ENCODE peak calls at places on chromosomes 13 and 19, in eight cellular contexts. O, F, N, S, I, D, U and J are unnamed samples.

GRCh38 chr19:55563261-55563690 is 17.4 kb downstream of the ZNF579 start:
- DNase-seq in O (no peak), F (peak), N (peak), S (no peak), I (no peak), D (no peak), U (peak), J (peak)

GRCh38 chr13:80591978-80592377 is 251.1 kb upstream of the SPRY2 start:
- DNase-seq in O (no peak), F (no peak), N (no peak), S (no peak), I (no peak), D (no peak), U (no peak), J (no peak)

GRCh38 chr19:5491565-5491964 is 36.3 kb downstream of the ZNRF4 start:
- DNase-seq in O (no peak), F (no peak), N (no peak), S (no peak), I (no peak), D (no peak), U (no peak), J (no peak)

GRCh38 chr13:106633321-106633720 is 65.4 kb upstream of the ARGLU1 start:
- DNase-seq in O (no peak), F (no peak), N (no peak), S (no peak), I (no peak), D (no peak), U (no peak), J (no peak)

GRCh38 chr13:46184277-46184699 is 2.3 kb upstream of the LCP1 start:
- DNase-seq in O (no peak), F (peak), N (no peak), S (no peak), I (peak), D (no peak), U (no peak), J (no peak)

GRCh38 chr13:51584731-51585191 is 499 bp downstream of the WDFY2 start:
- DNase-seq in O (peak), F (peak), N (no peak), S (peak), I (peak), D (peak), U (peak), J (peak)

GRCh38 chr13:52804202-52804641 is 44.2 kb downstream of the PCDH8 start:
- DNase-seq in O (no peak), F (no peak), N (no peak), S (no peak), I (no peak), D (no peak), U (no peak), J (no peak)

GRCh38 chr13:110341445-110342247 is 34.6 kb downstream of the COL4A2 start:
- DNase-seq in O (no peak), F (no peak), N (no peak), S (no peak), I (no peak), D (no peak), U (no peak), J (no peak)

GRCh38 chr13:73676550-73677040 is 457.6 kb downstream of the KLF12 start:
- DNase-seq in O (no peak), F (no peak), N (no peak), S (no peak), I (no peak), D (no peak), U (no peak), J (no peak)

GRCh38 chr13:103799028-103799427 is 732.8 kb upstream of the SLC10A2 start:
- DNase-seq in O (no peak), F (no peak), N (no peak), S (no peak), I (no peak), D (no peak), U (no peak), J (peak)

GRCh38 chr19:18932216-18932841 is 8.7 kb downstream of the HOMER3 start:
- DNase-seq in O (peak), F (peak), N (peak), S (peak), I (peak), D (no peak), U (peak), J (no peak)

GRCh38 chr19:2089727-2090053 is 6.4 kb downstream of the MOB3A start:
- DNase-seq in O (no peak), F (no peak), N (no peak), S (no peak), I (no peak), D (no peak), U (no peak), J (no peak)

GRCh38 chr13:99211421-99212035 is 10.9 kb downstream of the UBAC2 start:
- DNase-seq in O (no peak), F (peak), N (no peak), S (no peak), I (no peak), D (no peak), U (no peak), J (no peak)

GRCh38 chr13:101065314-101065713 is 351.0 kb downstream of the NALCN start:
- DNase-seq in O (no peak), F (no peak), N (peak), S (no peak), I (no peak), D (no peak), U (peak), J (no peak)

GRCh38 chr13:45040626-45041025 is 51.3 kb downstream of the GPALPP1 start:
- DNase-seq in O (no peak), F (no peak), N (peak), S (no peak), I (no peak), D (no peak), U (peak), J (no peak)

GRCh38 chr19:51784922-51785690 is 9.9 kb upstream of the FPR3 start:
- DNase-seq in O (no peak), F (peak), N (peak), S (peak), I (peak), D (peak), U (peak), J (no peak)

GRCh38 chr19:8446055-8446709 is 1.4 kb downstream of the HNRNPM start:
- DNase-seq in O (no peak), F (no peak), N (no peak), S (no peak), I (no peak), D (no peak), U (no peak), J (no peak)

GRCh38 chr13:92573467-92574057 is 653.0 kb upstream of the GPC6 start:
- DNase-seq in O (no peak), F (no peak), N (no peak), S (no peak), I (no peak), D (peak), U (peak), J (no peak)

GRCh38 chr19:48970923-48971395 is 5.8 kb downstream of the FTL start:
- DNase-seq in O (peak), F (peak), N (peak), S (peak), I (peak), D (no peak), U (peak), J (no peak)

GRCh38 chr19:31339405-31339804 is 9.8 kb downstream of the TSHZ3 start:
- DNase-seq in O (no peak), F (peak), N (no peak), S (no peak), I (no peak), D (no peak), U (peak), J (no peak)

GRCh38 chr19:33982706-33983105 is 186.0 kb downstream of the KCTD15 start:
- DNase-seq in O (no peak), F (no peak), N (no peak), S (no peak), I (no peak), D (no peak), U (no peak), J (no peak)